ENCODE peak calls at places on chromosomes 16 and 17, in ten cellular contexts. S is PC-9; X is Daoy; L is RWPE1; E is cardiac fibroblast; C is esophagus squamous epithelium; G is lower lobe of right lung; F is stimulated activated CD4-positive, alpha-beta T cell treated with anti-CD3 and anti-CD28 coated beads, Interleukin-12 subunit alpha, Interleukin-12 subunit beta, amount 100 ng/mL, for 48 hours; H is islet precursor cell; T is activated CD4-positive, alpha-beta memory T cell treated with anti-CD3 and anti-CD28 coated beads for 36 hours. I is an unnamed sample.

GRCh38 chr16:24203675-24204074 is 52.5 kb upstream of the CACNG3 start:
- DNase-seq in S (no peak), X (no peak), L (no peak), E (no peak), C (no peak), G (no peak), F (no peak), H (peak; percentile 57), T (no peak), I (no peak)

GRCh38 chr16:5900046-5900445 is 802.5 kb upstream of the EEF2KMT start:
- DNase-seq in S (no peak), X (no peak), L (no peak), E (no peak), C (no peak), G (no peak), F (no peak), H (no peak), T (no peak), I (no peak)

GRCh38 chr17:49467175-49467574 is 27.9 kb upstream of the NGFR start:
- DNase-seq in S (no peak), X (no peak), L (no peak), E (no peak), C (no peak), G (no peak), F (no peak), H (no peak), T (no peak), I (no peak)

GRCh38 chr17:44400226-44400847 is 10.9 kb upstream of the ITGA2B start:
- DNase-seq in S (no peak), X (no peak), L (peak; percentile 20), E (peak; percentile 51), C (no peak), G (no peak), F (no peak), H (no peak), T (no peak), I (no peak)

GRCh38 chr16:85659805-85660511 is 28.8 kb downstream of the GINS2 start:
- DNase-seq in S (peak; percentile 68), X (peak; percentile 53), L (peak; percentile 63), E (peak; percentile 67), C (no peak), G (peak; percentile 59), F (peak; percentile 49), H (peak; percentile 92), T (peak; percentile 80), I (peak; percentile 76)

GRCh38 chr16:12613131-12613991 is 190.3 kb downstream of the CPPED1 start:
- DNase-seq in S (peak; percentile 89), X (peak; percentile 85), L (peak; percentile 63), E (no peak), C (no peak), G (no peak), F (peak; percentile 39), H (peak; percentile 87), T (peak; percentile 75), I (no peak)

GRCh38 chr17:7215652-7216139 is 3.9 kb downstream of the DLG4 start:
- DNase-seq in S (no peak), X (peak; percentile 37), L (no peak), E (no peak), C (no peak), G (no peak), F (no peak), H (peak; percentile 88), T (no peak), I (no peak)

GRCh38 chr17:50173335-50173941 is 7.6 kb downstream of the SGCA start:
- DNase-seq in S (no peak), X (peak; percentile 91), L (no peak), E (peak; percentile 90), C (no peak), G (no peak), F (no peak), H (peak; percentile 92), T (no peak), I (no peak)

I was measured in memory B cell.